ENCODE peak calls at places on chromosomes 1 and 21, in four cellular contexts. P is BE2C, E is HepG2, Q is Panc1. B is an unnamed sample.

GRCh38 chr21:39182484-39183271 is 573 bp downstream of the PSMG1 start:
- DNase-seq in P (no peak), E (no peak), Q (no peak), B (no peak)

GRCh38 chr1:108079550-108079949 is 114.6 kb upstream of the VAV3 start:
- DNase-seq in P (no peak), E (no peak), Q (no peak), B (no peak)

GRCh38 chr1:64675718-64676345 is 69.0 kb upstream of the RAVER2 start:
- DNase-seq in P (no peak), E (peak; percentile 3), Q (peak; percentile 20), B (peak; percentile 3)

GRCh38 chr1:161032409-161032808 is 6.4 kb downstream of the TSTD1 start:
- DNase-seq in P (no peak), E (no peak), Q (no peak), B (no peak)

GRCh38 chr1:46128336-46128735 is 4.1 kb downstream of the PIK3R3 start:
- DNase-seq in P (no peak), E (no peak), Q (no peak), B (no peak)

GRCh38 chr21:44574457-44575306 is 1.2 kb downstream of the KRTAP10-4 start:
- DNase-seq in P (no peak), E (peak; percentile 86), Q (no peak), B (peak; percentile 32)

GRCh38 chr1:39681294-39681693 is 9.4 kb upstream of the NT5C1A start:
- DNase-seq in P (no peak), E (no peak), Q (no peak), B (no peak)

GRCh38 chr1:41500378-41500777 is 15.9 kb upstream of the EDN2 start:
- DNase-seq in P (no peak), E (no peak), Q (no peak), B (no peak)

GRCh38 chr1:46288485-46289133 is 14.8 kb downstream of the LRRC41 start:
- DNase-seq in P (no peak), E (no peak), Q (no peak), B (no peak)

GRCh38 chr1:182977480-182977879 is 24.5 kb upstream of the SHCBP1L start:
- DNase-seq in P (no peak), E (no peak), Q (no peak), B (no peak)

GRCh38 chr1:230809205-230809990 is 58.9 kb downstream of the C1orf198 start:
- DNase-seq in P (no peak), E (no peak), Q (no peak), B (no peak)

GRCh38 chr1:215957692-215958091 is 390.6 kb downstream of the KCTD3 start:
- DNase-seq in P (peak; percentile 45), E (no peak), Q (no peak), B (no peak)

GRCh38 chr21:28308516-28308915 is 684.2 kb downstream of the LTN1 start:
- DNase-seq in P (no peak), E (no peak), Q (no peak), B (no peak)

GRCh38 chr21:44043613-44044012 is 31.5 kb downstream of the TRAPPC10 start:
- DNase-seq in P (no peak), E (no peak), Q (no peak), B (no peak)

GRCh38 chr1:110210604-110211502 is 739 bp downstream of the KCNC4 start:
- DNase-seq in P (peak; percentile 60), E (no peak), Q (no peak), B (peak; percentile 33)

GRCh38 chr1:110209715-110210603 is at the start of gene KCNC4:
- DNase-seq in P (peak; percentile 88), E (peak; percentile 53), Q (no peak), B (peak; percentile 74)

GRCh38 chr1:110212165-110213142 is 2.3 kb downstream of the KCNC4 start:
- DNase-seq in P (no peak), E (no peak), Q (no peak), B (no peak)

GRCh38 chr1:110213143-110213540 is 3.0 kb downstream of the KCNC4 start:
- DNase-seq in P (no peak), E (no peak), Q (no peak), B (no peak)

DNA sequence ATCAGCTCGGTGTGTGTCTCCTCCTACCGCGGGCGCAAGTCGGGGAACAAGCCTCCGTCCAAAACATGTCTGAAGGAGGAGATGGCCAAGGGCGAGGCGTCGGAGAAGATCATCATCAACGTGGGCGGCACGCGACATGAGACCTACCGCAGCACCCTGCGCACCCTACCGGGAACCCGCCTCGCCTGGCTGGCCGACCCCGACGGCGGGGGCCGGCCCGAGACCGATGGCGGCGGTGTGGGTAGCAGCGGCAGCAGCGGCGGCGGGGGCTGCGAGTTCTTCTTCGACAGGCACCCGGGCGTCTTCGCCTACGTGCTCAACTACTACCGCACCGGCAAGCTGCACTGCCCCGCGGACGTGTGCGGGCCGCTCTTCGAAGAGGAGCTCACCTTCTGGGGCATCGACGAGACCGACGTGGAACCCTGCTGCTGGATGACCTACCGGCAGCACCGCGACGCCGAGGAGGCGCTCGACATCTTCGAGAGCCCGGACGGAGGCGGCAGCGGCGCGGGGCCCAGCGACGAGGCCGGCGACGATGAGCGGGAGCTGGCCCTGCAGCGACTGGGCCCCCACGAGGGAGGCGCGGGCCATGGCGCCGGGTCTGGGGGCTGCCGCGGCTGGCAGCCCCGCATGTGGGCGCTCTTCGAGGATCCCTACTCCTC is 1.5 kb downstream of the KCNC4 start:
- DNase-seq in P (no peak), E (no peak), Q (no peak), B (no peak)
- H3K4me1 ChIP-seq in P (peaks cover 34% of the 10 kb centered on the region), E (peaks cover 10% of the 10 kb centered on the region), Q (peaks cover 22% of the 10 kb centered on the region), B (peaks cover 4% of the 10 kb centered on the region)

DNA sequence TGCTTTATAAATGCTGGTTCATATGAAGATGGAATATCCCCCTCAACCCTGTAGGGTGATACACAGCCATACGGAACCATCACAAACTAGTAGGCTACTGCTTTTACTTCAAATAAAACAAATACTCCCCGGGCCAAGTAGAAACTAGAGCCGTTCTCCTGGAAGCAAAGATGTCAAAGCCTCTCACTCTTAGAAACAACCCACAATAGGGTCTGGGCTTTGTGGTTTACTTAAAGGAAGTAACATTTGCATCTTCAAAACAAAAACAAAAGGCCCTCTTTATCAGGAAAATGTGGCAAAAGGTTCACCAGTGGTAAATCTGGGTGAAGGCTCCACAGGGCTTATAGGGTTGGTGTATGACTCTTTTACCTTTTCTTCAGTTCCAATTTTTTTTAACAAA is 49.8 kb downstream of the HLCS start:
- DNase-seq in P (no peak), E (no peak), Q (no peak), B (no peak)
- TF ChIP-seq CTCF in P (no peak), E (no peak), Q (no peak), B (no peak)

GRCh38 chr1:209172286-209172685 is 411.2 kb upstream of the CAMK1G start:
- DNase-seq in P (no peak), E (no peak), Q (no peak), B (no peak)

GRCh38 chr1:209176866-209177430 is 406.6 kb upstream of the CAMK1G start:
- DNase-seq in P (no peak), E (no peak), Q (no peak), B (no peak)
- H3K9me3 ChIP-seq in P (no peaks in the 10 kb centered on the region), E (peaks cover 78% of the 10 kb centered on the region), Q (no peaks in the 10 kb centered on the region), B (no peaks in the 10 kb centered on the region)

GRCh38 chr21:43012596-43012995 is 38.2 kb downstream of the PKNOX1 start:
- DNase-seq in P (no peak), E (no peak), Q (no peak), B (no peak)
- H3K4me1 ChIP-seq in P (peaks cover 6% of the 10 kb centered on the region), E (no peaks in the 10 kb centered on the region), Q (no peaks in the 10 kb centered on the region), B (peaks cover 1% of the 10 kb centered on the region)

GRCh38 chr1:204072951-204073836 is at the start of gene SOX13:
- DNase-seq in P (peak; percentile 70), E (peak; percentile 78), Q (peak; percentile 48), B (peak; percentile 86)
- TF ChIP-seq CTCF in P (peak; percentile 6), E (peak; percentile 62), Q (no peak), B (peak; percentile 24)

GRCh38 chr1:152374451-152374850 is 14.6 kb upstream of the FLG2 start:
- DNase-seq in P (no peak), E (no peak), Q (no peak), B (no peak)
- H3K9me3 ChIP-seq in P (no peaks in the 10 kb centered on the region), E (peaks cover 3% of the 10 kb centered on the region), Q (peaks cover 2% of the 10 kb centered on the region), B (no peaks in the 10 kb centered on the region)

DNA sequence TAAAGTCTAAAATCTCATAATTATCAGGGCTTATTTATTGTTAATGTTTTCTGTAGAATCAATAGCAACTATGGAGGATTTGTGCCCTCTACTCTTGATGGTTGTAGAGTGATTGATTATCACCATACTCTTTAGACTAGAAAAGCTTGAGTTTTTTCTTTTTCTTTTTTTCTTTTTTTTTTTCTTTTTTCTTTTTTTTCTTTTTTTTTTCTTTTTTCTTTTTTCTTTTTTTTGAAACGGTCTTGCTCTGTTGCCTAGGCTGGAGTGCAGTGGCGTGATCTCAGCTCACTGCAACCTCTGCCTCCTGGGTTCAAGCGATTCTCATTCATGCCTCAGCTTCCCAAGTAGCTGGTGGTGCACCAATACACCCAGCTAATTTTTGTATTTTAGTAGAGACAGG is 29.7 kb downstream of the TOR1AIP1 start:
- DNase-seq in P (no peak), E (no peak), Q (no peak), B (no peak)
- H3K4me1 ChIP-seq in P (no peaks in the 10 kb centered on the region), E (no peaks in the 10 kb centered on the region), Q (no peaks in the 10 kb centered on the region), B (no peaks in the 10 kb centered on the region)

DNA sequence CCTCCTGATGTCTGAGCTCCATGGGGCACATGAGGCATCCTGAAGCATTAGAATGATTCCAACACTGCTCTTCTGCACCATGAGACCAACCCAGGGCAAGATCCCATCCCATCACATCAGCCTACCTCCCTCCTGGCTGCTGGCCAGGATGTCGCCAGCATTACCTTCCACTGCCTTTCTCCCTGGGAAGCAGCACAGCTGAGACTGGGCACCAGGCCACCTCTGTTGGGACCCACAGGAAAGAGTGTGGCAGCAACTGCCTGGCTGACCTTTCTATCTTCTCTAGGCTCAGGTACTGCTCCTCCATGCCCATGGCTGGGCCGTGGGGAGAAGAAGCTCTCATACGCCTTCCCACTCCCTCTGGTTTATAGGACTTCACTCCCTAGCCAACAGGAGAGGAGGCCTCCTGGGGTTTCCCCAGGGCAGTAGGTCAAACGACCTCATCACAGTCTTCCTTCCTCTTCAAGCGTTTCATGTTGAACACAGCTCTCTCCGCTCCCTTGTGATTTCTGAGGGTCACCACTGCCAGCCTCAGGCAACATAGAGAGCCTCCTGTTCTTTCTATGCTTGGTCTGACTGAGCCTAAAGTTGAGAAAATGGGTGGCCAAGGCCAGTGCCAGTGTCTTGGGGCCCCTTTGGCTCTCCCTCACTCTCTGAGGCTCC is 11.1 kb upstream of the RASSF5 start:
- DNase-seq in P (no peak), E (no peak), Q (no peak), B (no peak)
- TF ChIP-seq CTCF in P (no peak), E (no peak), Q (no peak), B (no peak)